ENCODE peak calls at places on chromosomes 7 and 10, in six cellular contexts. One of them, this sample, is unnamed.

GRCh38 chr7:29596593-29597178 is 33.1 kb downstream of the PRR15 start:
- DNase-seq in uterus: no peak
- DNase-seq in sigmoid colon: no peak
- DNase-seq in tibial nerve: no peak
- DNase-seq in A549: no peak
- DNase-seq in K562: no peak
- DNase-seq in this sample: no peak

GRCh38 chr7:81402227-81402626 is 367.6 kb downstream of the HGF start:
- DNase-seq in sigmoid colon: no peak
- DNase-seq in tibial nerve: no peak
- DNase-seq in uterus: no peak
- DNase-seq in A549: no peak
- DNase-seq in K562: no peak
- DNase-seq in this sample: no peak

GRCh38 chr10:79379512-79380124 is 32.3 kb downstream of the PPIF start:
- DNase-seq in sigmoid colon: peak; percentile 87
- DNase-seq in A549: no peak
- DNase-seq in tibial nerve: no peak
- DNase-seq in K562: no peak
- DNase-seq in uterus: peak; percentile 57
- DNase-seq in this sample: peak; percentile 58

GRCh38 chr7:72020301-72020700 is 391.8 kb downstream of the CALN1 start:
- DNase-seq in sigmoid colon: no peak
- DNase-seq in uterus: no peak
- DNase-seq in tibial nerve: no peak
- DNase-seq in A549: no peak
- DNase-seq in K562: no peak
- DNase-seq in this sample: no peak

GRCh38 chr10:17984056-17984455 is 32.3 kb downstream of the SLC39A12 start:
- DNase-seq in A549: no peak
- DNase-seq in tibial nerve: no peak
- DNase-seq in sigmoid colon: no peak
- DNase-seq in K562: no peak
- DNase-seq in uterus: no peak
- DNase-seq in this sample: no peak

GRCh38 chr7:19920705-19921104 is 147.3 kb upstream of the TMEM196 start:
- DNase-seq in K562: peak; percentile 1
- DNase-seq in uterus: no peak
- DNase-seq in tibial nerve: no peak
- DNase-seq in A549: no peak
- DNase-seq in sigmoid colon: no peak
- DNase-seq in this sample: no peak

GRCh38 chr10:79940431-79940830 is 8.5 kb downstream of the SFTPD start:
- DNase-seq in K562: no peak
- DNase-seq in uterus: no peak
- DNase-seq in sigmoid colon: no peak
- DNase-seq in tibial nerve: no peak
- DNase-seq in A549: no peak
- DNase-seq in this sample: no peak

GRCh38 chr7:19957664-19958063 is 184.2 kb upstream of the TMEM196 start:
- DNase-seq in sigmoid colon: no peak
- DNase-seq in tibial nerve: no peak
- DNase-seq in A549: no peak
- DNase-seq in uterus: no peak
- DNase-seq in K562: no peak
- DNase-seq in this sample: no peak

GRCh38 chr7:105191329-105191728 is 177.3 kb downstream of the KMT2E start:
- DNase-seq in A549: no peak
- DNase-seq in uterus: no peak
- DNase-seq in K562: no peak
- DNase-seq in sigmoid colon: no peak
- DNase-seq in tibial nerve: no peak
- DNase-seq in this sample: no peak
- TF ChIP-seq CTCF in A549: no peak
- TF ChIP-seq CTCF in uterus: no peak
- TF ChIP-seq CTCF in K562: no peak
- TF ChIP-seq CTCF in sigmoid colon: no peak
- TF ChIP-seq CTCF in tibial nerve: no peak
- TF ChIP-seq CTCF in this sample: no peak

DNA sequence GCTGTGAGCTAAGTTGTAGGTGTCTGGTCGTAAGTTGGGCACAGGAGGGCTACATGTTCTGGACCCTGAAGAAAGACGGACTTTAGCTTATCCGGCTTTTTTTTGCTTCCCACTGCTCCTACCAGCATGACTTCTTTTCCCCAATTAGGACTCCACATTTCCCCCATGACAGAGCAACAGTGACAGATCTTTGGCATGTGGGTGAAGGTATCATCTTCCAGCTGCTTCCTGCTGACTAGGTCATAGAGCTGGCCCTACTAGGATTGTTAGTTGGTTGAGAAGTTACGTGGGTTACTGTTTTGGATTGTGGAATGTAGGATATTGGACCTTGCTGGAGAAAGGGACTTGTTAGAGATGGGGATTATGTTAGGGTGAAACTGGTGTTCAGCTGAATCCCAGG is 21.4 kb downstream of the LANCL2 start:
- DNase-seq in K562: no peak
- DNase-seq in uterus: no peak
- DNase-seq in tibial nerve: no peak
- DNase-seq in sigmoid colon: no peak
- DNase-seq in A549: no peak
- DNase-seq in this sample: no peak
- H3K9me3 ChIP-seq in K562: no peaks in the 10 kb centered on the region
- H3K9me3 ChIP-seq in uterus: no peaks in the 10 kb centered on the region
- H3K9me3 ChIP-seq in tibial nerve: no peaks in the 10 kb centered on the region
- H3K9me3 ChIP-seq in sigmoid colon: peaks cover 17% of the 10 kb centered on the region
- H3K9me3 ChIP-seq in A549: peaks cover 31% of the 10 kb centered on the region
- H3K9me3 ChIP-seq in this sample: no peaks in the 10 kb centered on the region

GRCh38 chr10:97714401-97715258 is 1.1 kb downstream of the MARVELD1 start:
- DNase-seq in uterus: peak; percentile 82
- DNase-seq in sigmoid colon: peak; percentile 94
- DNase-seq in K562: peak; percentile 35
- DNase-seq in A549: peak; percentile 64
- DNase-seq in tibial nerve: peak; percentile 66
- DNase-seq in this sample: peak; percentile 90

GRCh38 chr10:97715259-97715874 is 1.8 kb downstream of the MARVELD1 start:
- DNase-seq in uterus: no peak
- DNase-seq in K562: no peak
- DNase-seq in A549: no peak
- DNase-seq in tibial nerve: no peak
- DNase-seq in sigmoid colon: no peak
- DNase-seq in this sample: no peak

GRCh38 chr10:97713351-97713827 is at the start of gene MARVELD1:
- DNase-seq in tibial nerve: peak; percentile 76
- DNase-seq in K562: peak; percentile 61
- DNase-seq in A549: peak; percentile 76
- DNase-seq in sigmoid colon: peak; percentile 93
- DNase-seq in uterus: peak; percentile 92
- DNase-seq in this sample: no peak

GRCh38 chr10:97711640-97712267 is 1.8 kb upstream of the MARVELD1 start:
- DNase-seq in tibial nerve: no peak
- DNase-seq in K562: no peak
- DNase-seq in uterus: no peak
- DNase-seq in sigmoid colon: no peak
- DNase-seq in A549: no peak
- DNase-seq in this sample: no peak

DNA sequence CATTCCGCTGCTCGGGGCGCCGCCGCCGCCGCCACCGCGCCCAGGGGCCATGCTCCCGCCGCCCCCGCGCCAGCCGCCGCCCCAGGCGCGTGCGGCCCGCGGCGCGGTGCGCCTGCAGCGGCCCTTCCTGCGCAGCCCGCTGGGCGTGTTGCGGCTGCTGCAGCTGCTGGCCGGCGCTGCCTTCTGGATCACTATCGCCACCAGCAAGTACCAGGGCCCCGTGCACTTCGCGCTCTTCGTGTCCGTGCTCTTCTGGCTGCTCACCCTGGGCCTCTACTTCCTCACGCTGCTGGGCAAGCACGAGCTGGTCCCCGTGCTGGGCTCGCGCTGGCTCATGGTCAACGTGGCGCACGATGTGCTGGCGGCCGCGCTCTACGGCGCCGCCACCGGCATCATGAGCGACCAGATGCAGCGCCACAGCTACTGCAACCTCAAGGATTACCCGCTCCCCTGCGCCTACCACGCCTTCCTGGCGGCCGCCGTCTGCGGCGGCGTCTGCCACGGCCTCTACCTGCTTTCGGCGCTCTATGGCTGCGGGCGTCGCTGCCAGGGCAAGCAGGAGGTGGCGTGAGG is 384 bp downstream of the MARVELD1 start:
- DNase-seq in tibial nerve: no peak
- DNase-seq in uterus: peak; percentile 72
- DNase-seq in sigmoid colon: peak; percentile 88
- DNase-seq in K562: peak; percentile 60
- DNase-seq in A549: peak; percentile 82
- DNase-seq in this sample: peak; percentile 89
- TF ChIP-seq POLR2A in tibial nerve: no peak
- TF ChIP-seq POLR2A in uterus: no peak
- TF ChIP-seq POLR2A in sigmoid colon: no peak
- TF ChIP-seq POLR2A in K562: peak; percentile 59
- TF ChIP-seq POLR2A in A549: peak; percentile 55
- TF ChIP-seq POLR2A in this sample: no peak

GRCh38 chr7:15725036-15725435 is 38.6 kb upstream of the MEOX2 start:
- DNase-seq in sigmoid colon: no peak
- DNase-seq in uterus: no peak
- DNase-seq in A549: no peak
- DNase-seq in tibial nerve: no peak
- DNase-seq in K562: no peak
- DNase-seq in this sample: no peak

GRCh38 chr7:15723840-15724239 is 37.4 kb upstream of the MEOX2 start:
- DNase-seq in uterus: no peak
- DNase-seq in tibial nerve: no peak
- DNase-seq in sigmoid colon: no peak
- DNase-seq in K562: no peak
- DNase-seq in A549: no peak
- DNase-seq in this sample: no peak

GRCh38 chr7:15720849-15721471 is 34.5 kb upstream of the MEOX2 start:
- DNase-seq in A549: peak; percentile 2
- DNase-seq in sigmoid colon: peak; percentile 66
- DNase-seq in uterus: peak; percentile 29
- DNase-seq in tibial nerve: peak; percentile 68
- DNase-seq in K562: peak; percentile 20
- DNase-seq in this sample: no peak
- TF ChIP-seq CTCF in A549: peak; percentile 71
- TF ChIP-seq CTCF in sigmoid colon: peak; percentile 25
- TF ChIP-seq CTCF in uterus: peak; percentile 62
- TF ChIP-seq CTCF in tibial nerve: peak; percentile 60
- TF ChIP-seq CTCF in K562: peak; percentile 39
- TF ChIP-seq CTCF in this sample: no peak

DNA sequence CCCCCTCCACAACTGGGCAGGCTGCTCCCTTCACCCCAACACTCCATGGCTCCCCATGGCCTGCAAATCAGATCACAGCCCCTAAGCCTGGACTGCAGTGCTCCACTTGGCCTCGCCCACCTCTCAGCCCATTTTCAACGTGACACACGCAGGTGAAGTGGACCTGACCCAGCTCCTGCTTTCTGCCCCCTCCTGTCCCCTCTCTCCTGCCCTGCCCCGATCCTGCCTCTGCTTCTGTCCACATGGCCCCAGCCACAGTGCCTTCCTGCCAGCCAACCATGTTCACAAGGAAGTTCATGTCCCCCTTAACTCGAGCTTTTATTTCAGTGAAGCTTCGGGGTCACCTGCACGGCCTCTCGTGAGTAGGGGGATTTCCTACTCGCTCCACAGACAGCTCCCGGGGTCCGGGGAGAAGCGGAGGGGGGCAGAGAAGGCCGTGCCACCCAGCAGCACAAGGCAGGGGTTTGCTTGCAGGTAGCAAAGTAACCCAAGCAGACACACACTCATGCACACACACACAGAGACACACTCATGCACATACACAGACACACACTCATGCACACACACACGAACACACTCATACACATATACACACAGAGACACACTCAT is 537.5 kb downstream of the DNAJB6 start:
- DNase-seq in sigmoid colon: no peak
- DNase-seq in K562: no peak
- DNase-seq in A549: no peak
- DNase-seq in uterus: no peak
- DNase-seq in tibial nerve: no peak
- DNase-seq in this sample: peak; percentile 56
- H3K9me3 ChIP-seq in sigmoid colon: no peaks in the 10 kb centered on the region
- H3K9me3 ChIP-seq in K562: no peaks in the 10 kb centered on the region
- H3K9me3 ChIP-seq in A549: no peaks in the 10 kb centered on the region
- H3K9me3 ChIP-seq in uterus: no peaks in the 10 kb centered on the region
- H3K9me3 ChIP-seq in tibial nerve: no peaks in the 10 kb centered on the region
- H3K9me3 ChIP-seq in this sample: no peaks in the 10 kb centered on the region

DNA sequence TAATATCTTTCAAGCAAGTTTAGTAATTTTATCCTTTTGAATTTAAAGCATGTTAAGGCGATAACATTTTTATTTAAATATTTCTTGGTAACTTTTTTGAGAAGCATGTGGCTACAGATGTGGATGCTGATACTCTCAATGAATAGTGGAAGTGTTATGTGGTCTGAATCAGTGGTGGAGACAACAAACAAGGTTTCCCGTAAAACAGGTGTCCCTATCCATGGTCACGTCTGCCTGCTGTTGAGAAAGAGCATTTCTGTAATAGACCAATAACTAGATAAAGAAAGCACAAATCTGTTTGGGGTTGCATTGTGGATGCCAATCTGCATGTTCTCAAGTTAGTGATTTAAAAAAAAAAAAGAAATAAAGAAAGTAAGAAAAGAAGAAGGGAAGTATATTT is 13.9 kb upstream of the MAPK8 start:
- DNase-seq in K562: no peak
- DNase-seq in tibial nerve: no peak
- DNase-seq in uterus: no peak
- DNase-seq in sigmoid colon: no peak
- DNase-seq in A549: no peak
- DNase-seq in this sample: no peak
- TF ChIP-seq POLR2A in K562: no peak
- TF ChIP-seq POLR2A in tibial nerve: no peak
- TF ChIP-seq POLR2A in uterus: no peak
- TF ChIP-seq POLR2A in sigmoid colon: no peak
- TF ChIP-seq POLR2A in A549: no peak
- TF ChIP-seq POLR2A in this sample: no peak

DNA sequence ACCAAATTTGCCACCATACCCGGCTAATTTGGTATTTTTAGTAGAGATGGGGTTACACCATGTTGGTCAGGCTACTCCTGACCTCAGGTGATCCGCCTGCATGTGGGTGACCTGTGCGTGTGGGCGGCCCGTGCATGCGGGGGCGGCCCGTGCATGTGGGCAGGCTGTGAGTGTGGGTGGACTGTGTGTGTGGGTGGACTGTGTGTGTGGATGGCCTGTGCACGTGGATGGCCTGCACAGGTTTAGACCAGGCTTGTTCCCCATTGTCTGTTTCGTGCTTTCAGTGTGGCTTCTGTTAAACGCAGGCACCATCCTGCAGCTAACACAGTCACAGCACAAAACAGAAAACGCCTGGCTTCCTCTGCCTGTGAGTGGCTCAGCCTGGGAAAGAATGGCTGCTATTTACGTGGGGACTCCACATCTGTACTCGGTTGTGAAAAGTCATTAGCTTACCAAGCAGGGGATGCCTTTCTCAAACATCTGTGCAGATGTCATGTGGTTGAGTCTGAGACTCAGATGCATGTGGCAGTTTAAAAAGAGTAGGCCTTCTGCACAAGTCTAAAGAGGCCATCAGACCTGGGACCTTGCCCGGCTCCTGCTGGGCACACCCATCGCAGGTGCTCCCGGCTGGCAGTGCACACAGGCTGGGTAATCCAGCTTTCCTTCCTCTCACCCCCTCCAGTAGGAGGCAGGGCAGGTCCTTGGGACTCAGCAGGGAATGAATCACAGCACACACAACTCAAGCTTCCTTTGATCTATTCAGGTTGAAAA is 91.6 kb downstream of the COBL start:
- DNase-seq in K562: peak; percentile 10
- DNase-seq in A549: peak; percentile 48
- DNase-seq in sigmoid colon: peak; percentile 34
- DNase-seq in tibial nerve: no peak
- DNase-seq in uterus: no peak
- DNase-seq in this sample: no peak
- TF ChIP-seq CTCF in K562: peak; percentile 32
- TF ChIP-seq CTCF in A549: peak; percentile 39
- TF ChIP-seq CTCF in sigmoid colon: no peak
- TF ChIP-seq CTCF in tibial nerve: no peak
- TF ChIP-seq CTCF in uterus: no peak
- TF ChIP-seq CTCF in this sample: no peak

This sample was measured in spleen.